ENCODE peak calls at places on chromosomes 12 and 14, in four cellular contexts. B is COR-L47, Z is T-helper 1 cell, S is SK-MEL-5. T is an unnamed sample.

GRCh38 chr12:106329231-106329985 is 26.9 kb downstream of the TCP11L2 start:
- DNase-seq in B (peak), Z (no peak), S (no peak), T (no peak)

GRCh38 chr14:24514209-24514608 is 6.1 kb upstream of the CMA1 start:
- DNase-seq in Z (no peak), S (no peak), B (no peak), T (no peak)

GRCh38 chr12:42130670-42131402 is 13.8 kb downstream of the GXYLT1 start:
- DNase-seq in B (no peak), Z (no peak), S (no peak), T (no peak)

GRCh38 chr14:50082784-50083466 is 33.4 kb downstream of the VCPKMT start:
- DNase-seq in S (no peak), B (no peak), Z (peak), T (no peak)

GRCh38 chr14:85125331-85125730 is 404.6 kb upstream of the FLRT2 start:
- DNase-seq in Z (no peak), S (no peak), B (no peak), T (no peak)

GRCh38 chr12:109995366-109995702 is 834 bp downstream of the GIT2 start:
- DNase-seq in S (no peak), B (no peak), Z (no peak), T (no peak)

GRCh38 chr12:88360349-88360748 is 218.2 kb downstream of the TMTC3 start:
- DNase-seq in B (no peak), Z (no peak), S (no peak), T (no peak)

GRCh38 chr12:66774921-66775320 is 96.0 kb upstream of the GRIP1 start:
- DNase-seq in S (no peak), Z (no peak), B (no peak), T (no peak)

GRCh38 chr12:9379023-9379742 is 171.0 kb upstream of the PZP start:
- DNase-seq in B (no peak), Z (no peak), S (no peak), T (no peak)

GRCh38 chr14:65478596-65478995 is 66.1 kb downstream of the FUT8 start:
- DNase-seq in B (peak), Z (no peak), S (no peak), T (peak)

GRCh38 chr14:103509864-103510263 is 12.8 kb downstream of the CKB start:
- DNase-seq in Z (no peak), S (no peak), B (no peak), T (no peak)

GRCh38 chr14:79551591-79551990 is 659.7 kb downstream of the DIO2 start:
- DNase-seq in Z (no peak), S (no peak), B (no peak), T (no peak)

GRCh38 chr12:125773033-125773432 is 707.8 kb downstream of the AACS start:
- DNase-seq in B (peak), Z (no peak), S (peak), T (peak)

GRCh38 chr14:104856869-104857860 is 7.9 kb upstream of the CEP170B start:
- DNase-seq in S (peak), Z (no peak), B (no peak), T (peak)

GRCh38 chr12:6818246-6819006 is 3.2 kb upstream of the GPR162 start:
- DNase-seq in S (no peak), Z (no peak), B (no peak), T (peak)

T was measured in neural progenitor cell.